ENCODE peak calls at places on chromosomes 16 and 17, in four cellular contexts. One of them, this sample, is unnamed.

GRCh38 chr17:29927546-29927945 is 2.5 kb downstream of the SSH2 start:
- DNase-seq in BJ: no peak
- DNase-seq in ovary: no peak
- DNase-seq in epithelial cell of proximal tubule: no peak
- DNase-seq in this sample: no peak

GRCh38 chr16:66382171-66382965 is 15.9 kb downstream of the CDH5 start:
- DNase-seq in ovary: no peak
- DNase-seq in epithelial cell of proximal tubule: peak
- DNase-seq in BJ: peak
- DNase-seq in this sample: no peak

GRCh38 chr17:17236295-17237025 is 508 bp downstream of the FLCN start:
- DNase-seq in ovary: no peak
- DNase-seq in epithelial cell of proximal tubule: no peak
- DNase-seq in BJ: no peak
- DNase-seq in this sample: no peak

GRCh38 chr17:59796785-59797205 is 89.3 kb downstream of the VMP1 start:
- DNase-seq in ovary: no peak
- DNase-seq in BJ: no peak
- DNase-seq in epithelial cell of proximal tubule: no peak
- DNase-seq in this sample: no peak

GRCh38 chr17:10649031-10649430 is 8.1 kb downstream of the MYH3 start:
- DNase-seq in BJ: no peak
- DNase-seq in ovary: no peak
- DNase-seq in epithelial cell of proximal tubule: no peak
- DNase-seq in this sample: no peak

GRCh38 chr17:69588739-69589334 is 174.3 kb downstream of the MAP2K6 start:
- DNase-seq in ovary: no peak
- DNase-seq in epithelial cell of proximal tubule: no peak
- DNase-seq in BJ: no peak
- DNase-seq in this sample: no peak

GRCh38 chr17:77163001-77163400 is 22.2 kb downstream of the SEC14L1 start:
- DNase-seq in BJ: no peak
- DNase-seq in ovary: no peak
- DNase-seq in epithelial cell of proximal tubule: no peak
- DNase-seq in this sample: no peak

GRCh38 chr16:55297910-55298175 is 26.2 kb upstream of the IRX6 start:
- DNase-seq in BJ: no peak
- DNase-seq in epithelial cell of proximal tubule: peak
- DNase-seq in ovary: no peak
- DNase-seq in this sample: no peak

GRCh38 chr17:146546-146945 is 9.2 kb downstream of the SCGB1C2 start:
- DNase-seq in epithelial cell of proximal tubule: no peak
- DNase-seq in ovary: no peak
- DNase-seq in BJ: no peak
- DNase-seq in this sample: no peak

GRCh38 chr17:38415250-38416194 is 12.7 kb upstream of the ARHGAP23 start:
- DNase-seq in epithelial cell of proximal tubule: no peak
- DNase-seq in BJ: no peak
- DNase-seq in ovary: no peak
- DNase-seq in this sample: no peak

GRCh38 chr17:55845385-55845784 is 94.5 kb downstream of the PCTP start:
- DNase-seq in ovary: peak
- DNase-seq in BJ: no peak
- DNase-seq in epithelial cell of proximal tubule: no peak
- DNase-seq in this sample: peak

GRCh38 chr16:46658925-46659324 is 30.1 kb downstream of the VPS35 start:
- DNase-seq in BJ: no peak
- DNase-seq in epithelial cell of proximal tubule: no peak
- DNase-seq in ovary: no peak
- DNase-seq in this sample: no peak

GRCh38 chr17:42284020-42284369 is 4.3 kb upstream of the STAT5A start:
- DNase-seq in ovary: no peak
- DNase-seq in epithelial cell of proximal tubule: no peak
- DNase-seq in BJ: no peak
- DNase-seq in this sample: no peak

GRCh38 chr16:82660966-82661365 is 34.2 kb downstream of the CDH13 start:
- DNase-seq in epithelial cell of proximal tubule: no peak
- DNase-seq in ovary: no peak
- DNase-seq in BJ: no peak
- DNase-seq in this sample: no peak

GRCh38 chr17:82854226-82854625 is 14.4 kb upstream of the ZNF750 start:
- DNase-seq in ovary: no peak
- DNase-seq in BJ: no peak
- DNase-seq in epithelial cell of proximal tubule: no peak
- DNase-seq in this sample: no peak

GRCh38 chr17:499836-500543 is 147.4 kb upstream of the RPH3AL start:
- DNase-seq in epithelial cell of proximal tubule: no peak
- DNase-seq in BJ: no peak
- DNase-seq in ovary: no peak
- DNase-seq in this sample: no peak

GRCh38 chr16:3431779-3432219 is 11.5 kb downstream of the ZNF597 start:
- DNase-seq in epithelial cell of proximal tubule: no peak
- DNase-seq in ovary: peak
- DNase-seq in BJ: no peak
- DNase-seq in this sample: no peak

GRCh38 chr17:75776399-75777242 is 8.0 kb upstream of the UNK start:
- DNase-seq in BJ: no peak
- DNase-seq in ovary: peak
- DNase-seq in epithelial cell of proximal tubule: no peak
- DNase-seq in this sample: no peak

GRCh38 chr17:65785109-65785508 is 223.7 kb upstream of the AXIN2 start:
- DNase-seq in BJ: peak
- DNase-seq in ovary: no peak
- DNase-seq in epithelial cell of proximal tubule: peak
- DNase-seq in this sample: peak

GRCh38 chr17:57782051-57782490 is 37.0 kb upstream of the CCDC182 start:
- DNase-seq in epithelial cell of proximal tubule: no peak
- DNase-seq in ovary: no peak
- DNase-seq in BJ: no peak
- DNase-seq in this sample: no peak

GRCh38 chr17:63523256-63523869 is at the start of gene KCNH6:
- DNase-seq in epithelial cell of proximal tubule: no peak
- DNase-seq in ovary: no peak
- DNase-seq in BJ: no peak
- DNase-seq in this sample: no peak
- H3K4me3 ChIP-seq in epithelial cell of proximal tubule: peak
- H3K4me3 ChIP-seq in ovary: no peak
- H3K4me3 ChIP-seq in BJ: no peak
- H3K4me3 ChIP-seq in this sample: peak

GRCh38 chr16:88973007-88973410 is 4.0 kb downstream of the CBFA2T3 start:
- DNase-seq in ovary: no peak
- DNase-seq in epithelial cell of proximal tubule: no peak
- DNase-seq in BJ: no peak
- DNase-seq in this sample: no peak
- H3K4me3 ChIP-seq in ovary: no peak
- H3K4me3 ChIP-seq in epithelial cell of proximal tubule: no peak
- H3K4me3 ChIP-seq in BJ: no peak
- H3K4me3 ChIP-seq in this sample: no peak

GRCh38 chr17:7927596-7927995 is 2.1 kb downstream of the KCNAB3 start:
- DNase-seq in BJ: no peak
- DNase-seq in epithelial cell of proximal tubule: no peak
- DNase-seq in ovary: no peak
- DNase-seq in this sample: no peak

GRCh38 chr17:7932483-7932891 is 481 bp downstream of the CNTROB start:
- DNase-seq in BJ: no peak
- DNase-seq in epithelial cell of proximal tubule: no peak
- DNase-seq in ovary: peak
- DNase-seq in this sample: no peak

GRCh38 chr17:7930841-7931631 is 710 bp downstream of the TRAPPC1 start:
- DNase-seq in ovary: peak
- DNase-seq in epithelial cell of proximal tubule: no peak
- DNase-seq in BJ: no peak
- DNase-seq in this sample: no peak

GRCh38 chr17:7931709-7932482 is at the start of the genes CNTROB and TRAPPC1:
- DNase-seq in BJ: peak
- DNase-seq in ovary: peak
- DNase-seq in epithelial cell of proximal tubule: peak
- DNase-seq in this sample: peak

DNA sequence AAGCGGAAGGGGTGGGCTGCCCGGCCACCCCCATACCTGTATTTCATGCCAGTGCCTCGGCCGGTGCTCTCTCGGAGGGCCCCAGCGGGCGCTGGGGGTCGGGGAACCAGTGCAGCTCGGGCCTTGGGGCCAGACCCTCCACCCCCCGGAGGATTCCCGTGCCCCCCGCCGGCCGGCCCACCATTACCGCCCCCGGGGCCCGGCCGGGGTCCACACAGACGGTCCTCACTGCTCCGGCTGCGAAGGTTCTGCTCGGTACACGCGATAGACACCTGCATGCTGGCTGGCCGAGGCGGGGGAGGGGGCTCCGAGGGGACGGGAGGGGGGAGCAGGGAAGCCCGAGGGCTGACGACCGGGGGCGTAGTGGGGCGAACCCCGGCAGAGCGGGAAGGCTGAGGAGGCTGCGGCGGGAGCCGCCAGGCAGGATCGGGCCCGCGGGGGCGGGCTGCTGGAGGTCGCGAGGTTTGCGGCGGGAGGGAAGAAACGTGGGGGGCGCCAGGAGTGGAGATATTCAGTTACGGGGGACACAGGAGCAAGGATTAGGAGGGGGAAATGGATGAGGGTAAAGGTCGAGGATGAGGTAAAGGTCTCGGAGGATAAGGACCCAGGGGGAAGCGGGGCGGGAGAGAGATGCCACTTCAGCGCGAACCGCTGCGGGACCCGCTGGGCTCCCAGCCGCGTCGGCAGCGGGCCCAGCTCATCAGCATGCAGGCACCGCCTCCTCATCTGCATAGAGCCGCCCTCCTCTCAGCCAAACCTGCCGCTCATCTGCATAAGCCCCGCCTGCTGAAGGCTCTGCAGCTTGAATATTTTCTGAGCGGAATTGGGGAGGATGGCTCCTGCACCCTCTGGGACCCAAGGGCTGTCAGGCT is at the start of gene KCNAB3:
- DNase-seq in ovary: peak
- DNase-seq in epithelial cell of proximal tubule: no peak
- DNase-seq in BJ: no peak
- DNase-seq in this sample: peak
- H3K4me3 ChIP-seq in ovary: peak
- H3K4me3 ChIP-seq in epithelial cell of proximal tubule: no peak
- H3K4me3 ChIP-seq in BJ: peak
- H3K4me3 ChIP-seq in this sample: peak

GRCh38 chr16:75306102-75306762 is 54.8 kb upstream of the BCAR1 start:
- DNase-seq in BJ: no peak
- DNase-seq in epithelial cell of proximal tubule: peak
- DNase-seq in ovary: no peak
- DNase-seq in this sample: no peak
- H3K4me3 ChIP-seq in BJ: no peak
- H3K4me3 ChIP-seq in epithelial cell of proximal tubule: peak
- H3K4me3 ChIP-seq in ovary: no peak
- H3K4me3 ChIP-seq in this sample: no peak

GRCh38 chr16:58025351-58026138 is at the start of gene MMP15:
- DNase-seq in BJ: no peak
- DNase-seq in epithelial cell of proximal tubule: no peak
- DNase-seq in ovary: peak
- DNase-seq in this sample: no peak
- H3K4me3 ChIP-seq in BJ: peak
- H3K4me3 ChIP-seq in epithelial cell of proximal tubule: peak
- H3K4me3 ChIP-seq in ovary: peak
- H3K4me3 ChIP-seq in this sample: peak

DNA sequence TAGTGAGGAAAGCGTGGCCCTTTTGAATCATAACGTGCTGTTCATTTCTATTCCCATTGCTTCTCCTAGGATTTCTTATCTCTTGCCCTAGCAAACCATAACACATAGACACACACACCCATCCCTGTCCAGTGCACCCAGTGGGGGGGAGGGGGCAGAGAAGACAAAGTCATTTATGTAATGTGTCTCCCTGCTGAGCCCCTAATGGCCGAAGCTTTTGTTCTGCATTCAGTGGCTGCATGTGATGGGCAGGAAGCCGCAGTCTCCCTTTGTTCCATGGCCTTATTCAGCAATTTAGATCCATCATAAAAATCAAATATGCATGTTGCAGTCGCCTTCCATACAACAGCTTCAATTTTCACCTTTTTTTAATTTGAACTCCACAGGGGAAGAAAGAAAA is 325.4 kb downstream of the ZFHX3 start:
- DNase-seq in epithelial cell of proximal tubule: no peak
- DNase-seq in BJ: no peak
- DNase-seq in ovary: no peak
- DNase-seq in this sample: no peak
- H3K4me3 ChIP-seq in epithelial cell of proximal tubule: no peak
- H3K4me3 ChIP-seq in BJ: no peak
- H3K4me3 ChIP-seq in ovary: no peak
- H3K4me3 ChIP-seq in this sample: no peak

GRCh38 chr17:67549787-67550186 is 167.9 kb upstream of the NOL11 start:
- DNase-seq in epithelial cell of proximal tubule: no peak
- DNase-seq in BJ: no peak
- DNase-seq in ovary: no peak
- DNase-seq in this sample: no peak

GRCh38 chr17:67542219-67543114 is 165.4 kb downstream of the PITPNC1 start:
- DNase-seq in epithelial cell of proximal tubule: no peak
- DNase-seq in BJ: no peak
- DNase-seq in ovary: no peak
- DNase-seq in this sample: no peak

GRCh38 chr17:67548693-67549092 is 169.0 kb upstream of the NOL11 start:
- DNase-seq in ovary: no peak
- DNase-seq in epithelial cell of proximal tubule: no peak
- DNase-seq in BJ: no peak
- DNase-seq in this sample: no peak

GRCh38 chr17:67544364-67544763 is 167.3 kb downstream of the PITPNC1 start:
- DNase-seq in ovary: no peak
- DNase-seq in epithelial cell of proximal tubule: no peak
- DNase-seq in BJ: no peak
- DNase-seq in this sample: no peak

GRCh38 chr17:67546578-67547527 is 169.8 kb downstream of the PITPNC1 start:
- DNase-seq in epithelial cell of proximal tubule: no peak
- DNase-seq in ovary: peak
- DNase-seq in BJ: no peak
- DNase-seq in this sample: no peak
- H3K4me3 ChIP-seq in epithelial cell of proximal tubule: no peak
- H3K4me3 ChIP-seq in ovary: no peak
- H3K4me3 ChIP-seq in BJ: no peak
- H3K4me3 ChIP-seq in this sample: no peak

GRCh38 chr16:84730406-84731106 is 30.8 kb downstream of the USP10 start:
- DNase-seq in epithelial cell of proximal tubule: peak
- DNase-seq in BJ: peak
- DNase-seq in ovary: no peak
- DNase-seq in this sample: peak
- H3K4me3 ChIP-seq in epithelial cell of proximal tubule: peak
- H3K4me3 ChIP-seq in BJ: no peak
- H3K4me3 ChIP-seq in ovary: no peak
- H3K4me3 ChIP-seq in this sample: peak

DNA sequence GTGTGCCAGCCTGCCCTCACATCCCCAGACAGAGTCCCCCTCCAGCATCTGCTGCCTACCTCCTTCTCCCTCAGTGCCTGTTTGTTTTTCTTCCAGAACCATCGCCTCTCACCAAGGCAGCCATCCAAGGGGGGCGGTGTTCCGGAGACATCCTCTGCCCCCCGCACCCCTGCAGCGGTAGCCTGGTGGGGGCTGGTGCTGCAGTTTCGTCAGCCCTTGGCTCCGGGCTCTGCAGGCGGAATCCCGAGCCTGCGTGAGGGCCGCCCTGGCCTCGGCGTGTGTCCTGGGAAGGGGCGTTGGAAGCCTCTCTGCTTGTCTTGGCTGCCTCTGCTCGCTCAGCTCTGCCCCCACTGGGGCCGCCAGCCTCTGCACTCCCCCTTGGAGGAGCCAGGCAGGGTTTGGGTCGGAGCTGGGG is 126.0 kb upstream of the CIBAR2 start:
- DNase-seq in BJ: no peak
- DNase-seq in ovary: peak
- DNase-seq in epithelial cell of proximal tubule: no peak
- DNase-seq in this sample: peak
- H3K4me3 ChIP-seq in BJ: no peak
- H3K4me3 ChIP-seq in ovary: no peak
- H3K4me3 ChIP-seq in epithelial cell of proximal tubule: no peak
- H3K4me3 ChIP-seq in this sample: no peak

This sample was measured in skeletal muscle cell.